ENCODE peak calls at places on chromosomes 5 and 9, in five cellular contexts. P, Y, M, T and A are unnamed samples. For H3K4me1, the result is how much of the 10 kb centered on the place peaks cover.

GRCh38 chr5:73748510-73749410 is 122.8 kb downstream of the ARHGEF28 start:
- DNase-seq in P (no peak), Y (peak), M (no peak), T (no peak), A (no peak)

GRCh38 chr5:95857185-95857945 is 34.8 kb upstream of the GLRX start:
- DNase-seq in P (no peak), Y (peak), M (no peak), T (peak), A (no peak)

GRCh38 chr9:81522721-81523551 is 166.4 kb downstream of the TLE1 start:
- DNase-seq in P (no peak), Y (no peak), M (peak), T (peak), A (no peak)

GRCh38 chr9:133563286-133564213 is 29.0 kb downstream of the ADAMTSL2 start:
- DNase-seq in P (no peak), Y (peak), M (peak), T (no peak), A (no peak)

GRCh38 chr5:79202076-79202475 is 33.9 kb upstream of the JMY start:
- DNase-seq in P (no peak), Y (no peak), M (peak), T (peak), A (no peak)

GRCh38 chr5:90530736-90531487 is 1.5 kb upstream of the LYSMD3 start:
- DNase-seq in P (no peak), Y (no peak), M (peak), T (no peak), A (no peak)

GRCh38 chr9:126326228-126327015 is at the start of gene MVB12B:
- DNase-seq in P (peak), Y (peak), M (peak), T (peak), A (peak)

GRCh38 chr9:33129886-33130284 is 37.3 kb downstream of the B4GALT1 start:
- DNase-seq in P (no peak), Y (no peak), M (peak), T (peak), A (no peak)

GRCh38 chr5:80998590-80998979 is 38.4 kb downstream of the RASGRF2 start:
- DNase-seq in P (no peak), Y (no peak), M (no peak), T (no peak), A (no peak)

GRCh38 chr9:73863924-73864323 is 633.2 kb upstream of the RORB start:
- DNase-seq in P (no peak), Y (no peak), M (no peak), T (no peak), A (no peak)

GRCh38 chr5:96347502-96348292 is 85.4 kb downstream of the PCSK1 start:
- DNase-seq in P (no peak), Y (no peak), M (no peak), T (no peak), A (no peak)

GRCh38 chr9:124017929-124018730 is 6.6 kb downstream of the LHX2 start:
- DNase-seq in P (no peak), Y (no peak), M (no peak), T (no peak), A (no peak)

GRCh38 chr5:123095694-123096120 is 6.7 kb downstream of the PRDM6 start:
- DNase-seq in P (no peak), Y (no peak), M (no peak), T (no peak), A (no peak)

GRCh38 chr5:123097483-123097870 is 8.4 kb downstream of the PRDM6 start:
- DNase-seq in P (no peak), Y (no peak), M (no peak), T (no peak), A (no peak)

GRCh38 chr5:123099514-123100151 is 10.6 kb downstream of the PRDM6 start:
- DNase-seq in P (no peak), Y (no peak), M (no peak), T (peak), A (no peak)

GRCh38 chr5:123097871-123098735 is 9.1 kb downstream of the PRDM6 start:
- DNase-seq in P (no peak), Y (no peak), M (no peak), T (no peak), A (no peak)

DNA sequence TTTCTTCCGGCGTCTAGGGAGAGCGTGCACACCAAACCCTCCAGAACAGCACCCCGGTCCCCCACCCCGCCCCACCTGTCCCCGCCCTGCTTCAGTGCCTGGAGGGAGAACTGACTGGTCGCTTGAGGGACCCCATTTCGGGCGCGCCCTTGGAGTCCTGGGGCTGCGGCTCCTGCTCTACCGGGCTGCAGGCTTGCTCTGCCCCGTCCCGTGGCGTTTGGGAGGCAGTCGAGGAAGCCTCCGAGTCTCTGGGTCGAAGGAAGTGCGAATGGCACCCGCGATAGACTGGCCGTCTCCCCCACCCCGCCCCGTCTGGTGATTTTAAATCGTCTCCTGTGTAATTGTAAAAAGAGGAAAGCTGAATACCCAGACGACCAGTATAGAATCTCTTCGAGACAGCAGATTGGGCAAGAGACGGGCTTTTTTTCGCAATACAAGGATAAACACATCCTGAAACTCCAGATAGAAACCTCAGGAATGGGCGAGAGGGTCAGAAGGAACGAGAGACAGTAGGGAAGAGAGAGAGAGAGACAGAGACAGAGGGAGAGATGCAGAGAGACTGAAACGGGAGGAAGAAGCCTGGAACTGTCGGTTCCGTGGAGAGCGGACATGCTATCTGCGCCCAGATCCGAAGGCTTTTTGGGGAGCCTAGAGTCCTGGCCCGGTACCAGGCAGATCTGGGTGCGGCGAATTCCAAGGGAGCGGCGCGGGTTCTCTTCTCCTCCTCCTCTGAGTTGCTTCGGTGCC is 9.9 kb downstream of the PRDM6 start:
- DNase-seq in P (no peak), Y (no peak), M (no peak), T (peak), A (no peak)
- H3K4me3 ChIP-seq in P (peak), Y (peak), M (no peak), T (peak), A (no peak)

DNA sequence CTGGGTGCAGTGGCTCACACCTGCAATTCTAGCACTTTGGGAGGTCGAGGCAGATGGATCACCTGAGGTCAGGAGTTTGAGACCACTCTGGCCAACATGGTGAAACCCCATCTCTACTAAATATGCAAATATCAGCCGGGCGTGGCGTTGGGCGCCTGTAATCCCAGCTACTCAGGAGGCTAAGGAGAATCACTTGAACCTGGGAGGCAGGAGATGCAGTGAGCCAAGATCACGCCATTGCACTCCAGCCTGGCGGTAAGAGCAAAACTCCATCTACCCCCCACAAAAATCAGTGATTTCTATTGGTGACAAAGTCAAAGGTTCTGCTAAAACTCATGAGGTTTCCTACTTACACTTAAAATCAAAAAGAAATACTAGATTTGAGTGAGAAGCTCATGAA is 18.8 kb downstream of the CSNK1A1 start:
- DNase-seq in P (no peak), Y (no peak), M (no peak), T (no peak), A (no peak)
- H3K4me1 ChIP-seq in P (under half), Y (under half), M (under half), T (under half), A (half or more)

GRCh38 chr5:92946546-92946945 is 634.5 kb downstream of the NR2F1-AS1 start:
- DNase-seq in P (no peak), Y (no peak), M (no peak), T (no peak), A (no peak)
- H3K27ac ChIP-seq in P (no peak), Y (no peak), M (peak), T (no peak), A (no peak)

DNA sequence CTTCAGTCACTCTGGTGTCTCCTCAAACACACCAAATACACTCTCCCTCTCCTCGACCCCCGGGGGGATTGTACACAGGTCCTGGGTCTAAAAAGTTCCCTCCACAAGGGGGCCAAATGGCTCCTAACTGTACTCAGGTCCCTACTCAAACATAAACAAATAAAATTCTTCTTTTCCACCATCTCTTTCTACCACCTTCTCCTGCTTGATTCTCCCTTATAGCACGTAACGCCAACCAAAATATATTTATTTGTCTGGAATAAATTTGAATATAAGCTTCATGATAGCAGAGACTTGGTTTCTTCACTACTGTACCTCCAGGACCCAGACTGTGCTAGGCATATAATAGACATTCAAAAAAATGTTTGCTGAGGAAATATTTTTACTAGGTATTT is 21.4 kb downstream of the ZNF608 start:
- DNase-seq in P (no peak), Y (no peak), M (no peak), T (no peak), A (no peak)
- H3K4me3 ChIP-seq in P (no peak), Y (no peak), M (no peak), T (no peak), A (no peak)

DNA sequence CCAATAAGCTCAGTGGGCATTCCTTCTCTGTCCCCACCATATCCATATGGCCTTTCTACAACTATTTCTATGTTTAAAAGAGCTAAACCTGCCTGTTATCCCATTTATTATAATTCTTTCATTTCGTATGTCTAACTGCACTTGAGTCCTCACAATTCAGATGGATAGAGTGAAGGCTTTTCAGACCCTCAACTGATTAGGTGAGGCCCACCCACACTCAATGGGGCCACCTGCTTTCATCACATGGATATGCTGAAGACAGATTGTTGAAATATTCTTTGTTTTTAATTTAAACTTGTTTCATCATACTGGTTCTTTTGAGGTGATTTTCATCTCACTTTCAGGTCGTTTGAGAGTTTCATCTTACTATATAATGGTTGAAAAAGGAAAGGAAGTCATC is 5.7 kb upstream of the S1PR3 start:
- DNase-seq in P (no peak), Y (no peak), M (no peak), T (no peak), A (no peak)
- H3K4me1 ChIP-seq in P (under half), Y (under half), M (under half), T (under half), A (under half)

DNA sequence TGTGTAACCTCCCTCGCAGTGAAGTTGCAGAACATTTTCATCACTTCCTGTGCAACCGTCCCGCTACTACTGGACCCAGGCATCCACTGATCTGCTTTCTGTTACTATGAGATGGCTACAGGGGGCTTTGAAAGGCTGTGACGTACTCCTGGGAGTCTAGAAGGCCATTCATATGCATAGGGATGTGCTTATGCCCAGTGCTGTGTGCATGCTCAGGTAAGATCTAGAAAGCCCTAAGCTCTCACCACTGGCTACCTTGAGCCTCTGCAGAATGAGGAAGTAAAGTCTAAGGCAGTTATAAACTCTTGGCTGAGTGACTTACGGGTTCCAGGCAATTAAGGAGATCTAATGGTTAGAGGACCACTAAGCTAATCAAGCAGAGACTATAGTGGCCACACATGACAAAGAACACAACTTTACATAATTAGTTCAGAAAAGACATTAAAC is 11.8 kb downstream of the HNRNPAB start:
- DNase-seq in P (no peak), Y (no peak), M (no peak), T (no peak), A (no peak)
- H3K27ac ChIP-seq in P (no peak), Y (no peak), M (no peak), T (no peak), A (no peak)